ENCODE peak calls at places on chromosomes 6 and 20, in four cellular contexts. T is psoas muscle, U is pancreas, Y is mesendoderm. L is an unnamed sample. For H3K4me1, the result is how much of the 10 kb centered on the place peaks cover.

GRCh38 chr6:130848945-130849344 is 21.7 kb downstream of the SMLR1 start:
- DNase-seq in T (no peak), U (no peak), Y (peak), L (no peak)

GRCh38 chr20:10523438-10523837 is 88.3 kb downstream of the SLX4IP start:
- DNase-seq in T (no peak), U (no peak), Y (no peak), L (no peak)

GRCh38 chr6:131197716-131198115 is 62.4 kb downstream of the AKAP7 start:
- DNase-seq in T (no peak), U (no peak), Y (no peak), L (no peak)

GRCh38 chr6:36357872-36358234 is 21.2 kb upstream of the BNIP5 start:
- DNase-seq in T (no peak), U (no peak), Y (no peak), L (no peak)

GRCh38 chr20:18645851-18646250 is 58.0 kb downstream of the DTD1 start:
- DNase-seq in T (no peak), U (no peak), Y (peak), L (no peak)

GRCh38 chr20:62929051-62929538 is 2.8 kb upstream of the DIDO1 start:
- DNase-seq in T (peak), U (peak), Y (peak), L (peak)

GRCh38 chr6:30544666-30545272 is 11.5 kb downstream of the GNL1 start:
- DNase-seq in T (no peak), U (peak), Y (peak), L (no peak)

GRCh38 chr20:18638768-18639167 is 50.9 kb downstream of the DTD1 start:
- DNase-seq in T (no peak), U (no peak), Y (no peak), L (no peak)

GRCh38 chr6:27312146-27312949 is at the start of gene POM121L2:
- DNase-seq in T (peak), U (peak), Y (peak), L (no peak)

GRCh38 chr6:83921315-83921714 is 61.8 kb downstream of the CYB5R4 start:
- DNase-seq in T (no peak), U (no peak), Y (peak), L (no peak)

GRCh38 chr20:53878262-53879047 is 191.9 kb downstream of the BCAS1 start:
- DNase-seq in T (no peak), U (no peak), Y (no peak), L (no peak)

GRCh38 chr6:108627692-108628565 is 67.2 kb downstream of the FOXO3 start:
- DNase-seq in T (no peak), U (no peak), Y (no peak), L (no peak)

GRCh38 chr6:125018136-125018535 is 55.9 kb downstream of the RNF217 start:
- DNase-seq in T (no peak), U (no peak), Y (no peak), L (no peak)

GRCh38 chr6:73515204-73516101 is 5.4 kb downstream of the EEF1A1 start:
- DNase-seq in T (no peak), U (peak), Y (peak), L (no peak)

GRCh38 chr6:111625511-111626331 is 20.0 kb upstream of the TRAF3IP2 start:
- DNase-seq in T (peak), U (peak), Y (peak), L (no peak)

GRCh38 chr6:82179415-82179814 is 68.1 kb downstream of the IBTK start:
- DNase-seq in T (no peak), U (no peak), Y (peak), L (no peak)

GRCh38 chr6:138844203-138844602 is 48.3 kb downstream of the ECT2L start:
- DNase-seq in T (peak), U (no peak), Y (no peak), L (peak)

GRCh38 chr6:108945686-108946158 is 97.5 kb downstream of the ARMC2 start:
- DNase-seq in T (peak), U (peak), Y (no peak), L (peak)

GRCh38 chr6:134925800-134926199 is 24.1 kb downstream of the ALDH8A1 start:
- DNase-seq in T (no peak), U (no peak), Y (no peak), L (no peak)

GRCh38 chr20:46352370-46352938 is 44.2 kb upstream of the CDH22 start:
- DNase-seq in T (no peak), U (no peak), Y (no peak), L (no peak)

GRCh38 chr6:120211955-120212792 is 862.6 kb upstream of the MAN1A1 start:
- DNase-seq in T (no peak), U (no peak), Y (peak), L (no peak)

GRCh38 chr6:121839891-121840290 is 404.4 kb downstream of the GJA1 start:
- DNase-seq in T (no peak), U (no peak), Y (no peak), L (no peak)

GRCh38 chr20:32140603-32141002 is 31.1 kb downstream of the TM9SF4 start:
- DNase-seq in T (no peak), U (no peak), Y (no peak), L (no peak)

GRCh38 chr6:13194852-13195251 is 133.5 kb downstream of the TBC1D7 start:
- DNase-seq in T (no peak), U (peak), Y (peak), L (no peak)

GRCh38 chr6:24931752-24932691 is 3.7 kb downstream of the RIPOR2 start:
- DNase-seq in T (no peak), U (no peak), Y (no peak), L (no peak)

GRCh38 chr6:52416629-52417151 is 3.5 kb upstream of the EFHC1 start:
- DNase-seq in T (no peak), U (no peak), Y (peak), L (no peak)

GRCh38 chr20:61525781-61526431 is 273.8 kb downstream of the CDH4 start:
- DNase-seq in T (no peak), U (no peak), Y (peak), L (no peak)

GRCh38 chr6:146433881-146434741 is 109.5 kb upstream of the RAB32 start:
- DNase-seq in T (no peak), U (peak), Y (peak), L (no peak)

GRCh38 chr6:137931849-137932465 is 64.9 kb downstream of the TNFAIP3 start:
- DNase-seq in T (no peak), U (no peak), Y (no peak), L (no peak)

GRCh38 chr6:13486679-13487121 is 700 bp downstream of the GFOD1 start:
- DNase-seq in T (peak), U (peak), Y (peak), L (peak)

GRCh38 chr20:11919046-11919445 is 1.4 kb downstream of the BTBD3 start:
- DNase-seq in T (no peak), U (peak), Y (no peak), L (peak)

GRCh38 chr20:47950103-47950502 is 164.8 kb upstream of the SULF2 start:
- DNase-seq in T (no peak), U (no peak), Y (peak), L (no peak)

GRCh38 chr20:14148042-14148441 is 152.7 kb downstream of the MACROD2 start:
- DNase-seq in T (no peak), U (no peak), Y (no peak), L (no peak)

GRCh38 chr20:4509825-4510522 is 211.7 kb upstream of the PRND start:
- DNase-seq in T (no peak), U (no peak), Y (no peak), L (no peak)

GRCh38 chr20:4513720-4514119 is 208.0 kb upstream of the PRND start:
- DNase-seq in T (no peak), U (no peak), Y (no peak), L (no peak)

GRCh38 chr20:4511776-4512175 is 209.9 kb upstream of the PRND start:
- DNase-seq in T (no peak), U (no peak), Y (no peak), L (no peak)

GRCh38 chr20:4516851-4517250 is 204.9 kb upstream of the PRND start:
- DNase-seq in T (no peak), U (no peak), Y (no peak), L (no peak)

GRCh38 chr20:4512891-4513550 is 208.7 kb upstream of the PRND start:
- DNase-seq in T (no peak), U (no peak), Y (peak), L (no peak)
- H3K27ac ChIP-seq in T (no peak), U (no peak), Y (no peak), L (no peak)

DNA sequence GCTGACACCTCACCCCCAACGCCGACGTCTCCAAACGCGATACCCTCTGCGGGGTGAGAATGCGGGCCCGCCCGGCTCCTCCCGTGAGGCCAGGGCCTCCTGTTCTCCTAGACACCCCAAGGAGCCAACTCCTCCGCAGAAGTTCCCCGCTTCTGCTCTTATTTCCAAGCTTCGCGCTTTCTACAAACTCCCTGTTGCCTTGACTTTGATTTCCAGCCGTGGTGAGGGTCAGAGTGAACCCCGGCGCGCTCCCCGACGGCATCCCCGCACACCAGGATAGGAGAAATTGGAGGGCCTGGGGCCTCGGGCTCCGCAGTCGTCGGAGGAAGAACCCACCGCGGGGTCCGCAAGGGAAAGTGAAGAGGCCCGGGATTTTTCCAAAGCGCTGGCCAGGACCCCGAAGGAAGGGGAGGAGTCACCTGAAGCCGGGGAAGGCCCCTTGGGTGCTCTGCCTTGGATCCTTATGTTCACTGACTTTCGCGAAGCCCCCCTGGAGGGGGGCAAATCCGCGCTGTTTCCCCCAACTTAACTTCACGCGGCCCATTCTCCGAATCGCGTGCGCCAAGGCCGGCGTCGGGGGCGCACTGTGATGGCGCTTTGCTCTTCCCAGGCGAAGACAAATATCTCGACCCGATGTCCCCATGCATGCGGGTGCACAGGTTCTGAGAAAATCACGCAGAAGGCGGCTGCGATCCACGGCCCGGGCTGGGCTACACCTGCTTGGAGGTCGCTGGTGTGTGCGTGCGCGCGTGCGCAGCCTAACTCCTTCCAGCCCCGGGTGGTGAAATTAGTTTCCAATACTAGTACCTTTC is 3.0 kb upstream of the INSM1 start:
- DNase-seq in T (no peak), U (no peak), Y (no peak), L (no peak)
- H3K4me3 ChIP-seq in T (no peak), U (no peak), Y (no peak), L (peak)

GRCh38 chr6:16670617-16671051 is 90.6 kb downstream of the ATXN1 start:
- DNase-seq in T (no peak), U (no peak), Y (no peak), L (no peak)
- H3K4me1 ChIP-seq in T (under half), U (under half), Y (under half), L (half or more)

GRCh38 chr6:33372532-33373123 is 19.0 kb upstream of the KIFC1 start:
- DNase-seq in T (no peak), U (no peak), Y (peak), L (no peak)

GRCh38 chr6:33374359-33374910 is 17.2 kb upstream of the KIFC1 start:
- DNase-seq in T (no peak), U (no peak), Y (no peak), L (no peak)

GRCh38 chr6:33377166-33377565 is 14.5 kb upstream of the KIFC1 start:
- DNase-seq in T (no peak), U (no peak), Y (no peak), L (no peak)

GRCh38 chr6:33373950-33374349 is 17.7 kb upstream of the KIFC1 start:
- DNase-seq in T (no peak), U (no peak), Y (no peak), L (no peak)

GRCh38 chr6:33375143-33375649 is 16.4 kb upstream of the KIFC1 start:
- DNase-seq in T (peak), U (peak), Y (no peak), L (peak)
- H3K27ac ChIP-seq in T (peak), U (no peak), Y (no peak), L (peak)

DNA sequence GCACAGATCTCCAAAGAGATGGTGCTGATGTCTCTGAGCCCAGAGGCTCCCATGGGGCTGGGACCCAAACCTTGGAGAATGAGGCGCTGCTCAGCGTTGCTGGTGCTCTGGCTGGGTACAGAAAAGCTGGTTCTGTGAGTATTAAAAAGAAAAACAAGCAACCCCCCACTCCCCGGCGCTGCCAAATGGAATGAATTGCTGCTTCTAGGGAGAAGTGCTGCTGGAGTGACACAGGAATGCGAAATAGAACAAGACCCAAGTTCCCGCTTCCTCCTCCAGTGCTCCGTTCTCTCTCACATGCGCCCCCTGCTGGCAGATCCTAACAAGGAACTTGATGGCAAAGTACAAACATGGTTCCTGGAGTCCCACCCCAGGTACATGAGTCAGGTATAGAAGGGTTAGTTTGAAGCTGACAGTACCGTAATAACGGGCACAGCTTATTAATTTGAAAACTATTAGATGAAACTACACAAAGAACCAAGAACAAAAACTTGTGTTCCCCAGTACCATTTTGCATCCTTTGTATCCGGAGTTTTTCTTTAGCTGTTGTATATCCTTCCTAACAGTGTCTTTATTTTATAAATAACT is 2.1 kb upstream of the DDX27 start:
- DNase-seq in T (peak), U (peak), Y (peak), L (peak)
- H3K4me3 ChIP-seq in T (no peak), U (no peak), Y (no peak), L (peak)

GRCh38 chr6:56293756-56294155 is 46.4 kb upstream of the COL21A1 start:
- DNase-seq in T (no peak), U (no peak), Y (no peak), L (no peak)

GRCh38 chr6:56292505-56293181 is 45.3 kb upstream of the COL21A1 start:
- DNase-seq in T (no peak), U (peak), Y (peak), L (no peak)

GRCh38 chr6:56288347-56288746 is 41.0 kb upstream of the COL21A1 start:
- DNase-seq in T (no peak), U (no peak), Y (no peak), L (no peak)

GRCh38 chr6:56297022-56297995 is 49.9 kb upstream of the COL21A1 start:
- DNase-seq in T (no peak), U (no peak), Y (no peak), L (no peak)

GRCh38 chr6:56291278-56291917 is 44.0 kb upstream of the COL21A1 start:
- DNase-seq in T (no peak), U (no peak), Y (no peak), L (no peak)
- H3K4me1 ChIP-seq in T (under half), U (under half), Y (under half), L (under half)

GRCh38 chr6:10418361-10418861 is 3.5 kb upstream of the TFAP2A start:
- DNase-seq in T (no peak), U (no peak), Y (no peak), L (no peak)
- H3K27ac ChIP-seq in T (no peak), U (no peak), Y (no peak), L (no peak)

DNA sequence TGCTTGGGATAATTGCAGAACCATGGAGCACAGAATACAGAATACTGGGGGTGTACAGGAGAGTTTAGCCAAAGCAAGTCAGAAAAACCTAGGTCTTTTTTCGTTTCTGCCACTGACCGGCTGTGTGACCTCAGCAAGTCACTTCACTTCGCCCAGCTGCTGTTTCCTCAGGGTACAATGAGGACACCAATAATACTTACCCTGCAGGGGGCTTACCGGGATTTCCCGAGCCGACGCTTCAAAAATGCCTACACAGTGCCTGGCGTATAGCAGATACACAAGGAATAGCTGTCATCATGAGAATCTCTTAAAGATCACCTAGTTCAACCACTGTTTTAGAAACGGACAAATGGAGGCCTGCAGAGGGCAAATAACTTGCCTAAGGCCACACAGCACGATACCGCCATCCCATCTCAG is 772 bp downstream of the RIPOR3 start:
- DNase-seq in T (no peak), U (no peak), Y (peak), L (no peak)
- H3K4me3 ChIP-seq in T (peak), U (peak), Y (no peak), L (peak)

DNA sequence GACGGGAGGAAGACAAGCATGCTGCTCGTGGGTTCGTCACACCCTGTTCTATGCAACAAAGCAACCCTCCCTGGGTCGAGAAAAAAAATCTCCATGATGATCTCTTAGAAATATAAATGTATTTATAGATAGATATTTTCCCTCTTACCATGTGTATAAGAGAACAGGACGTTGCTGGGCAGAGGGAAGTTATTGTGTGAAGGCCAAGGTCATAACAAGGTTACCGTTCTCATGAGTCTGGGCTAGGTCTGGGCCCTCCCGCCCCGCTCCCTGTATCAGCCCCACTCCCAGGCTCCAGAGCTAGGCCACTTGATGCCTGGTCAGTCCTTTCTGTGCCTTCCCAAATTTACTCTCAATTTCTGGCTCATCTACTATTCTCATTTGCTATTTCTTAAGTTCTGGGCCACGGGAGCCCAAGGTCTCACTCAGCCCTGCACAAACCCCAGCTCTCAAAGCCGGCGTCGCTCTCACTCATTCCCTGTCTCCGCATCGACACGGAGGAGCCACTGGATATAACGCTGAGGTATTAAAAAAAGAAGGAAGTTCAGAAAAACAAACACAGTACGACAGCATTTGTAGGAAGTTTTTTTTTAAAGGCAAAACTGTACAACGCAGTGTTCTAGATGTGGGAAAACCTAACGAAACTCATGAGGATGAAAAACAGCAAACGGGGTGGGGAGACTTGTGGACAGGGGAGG is 96.8 kb downstream of the PSMG4 start:
- DNase-seq in T (peak), U (no peak), Y (peak), L (no peak)
- H3K4me1 ChIP-seq in T (under half), U (under half), Y (under half), L (under half)

DNA sequence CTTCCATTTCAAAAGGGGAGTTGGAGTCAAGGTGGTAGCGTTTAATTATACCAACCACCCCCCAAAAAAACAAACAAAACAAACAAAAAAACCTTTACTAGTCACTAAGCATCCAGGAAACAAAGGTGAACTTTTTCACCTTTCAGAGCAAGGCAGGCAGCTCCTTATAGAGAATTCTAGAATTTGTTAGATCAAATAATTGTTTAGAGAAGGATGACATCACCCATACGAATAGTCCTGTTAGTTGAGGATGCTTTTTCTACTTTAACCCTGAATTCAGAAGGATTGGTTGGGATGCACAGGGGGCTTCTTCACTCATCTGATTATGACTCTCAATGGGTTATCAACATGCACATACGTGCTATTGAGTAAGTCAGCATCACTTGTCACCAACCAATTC is 44.3 kb downstream of the GNAS start:
- DNase-seq in T (no peak), U (no peak), Y (no peak), L (no peak)
- H3K27ac ChIP-seq in T (peak), U (no peak), Y (no peak), L (peak)